ENCODE peak calls at places on chromosomes 5 and 9, in five cellular contexts. P, Q, N, B and G are unnamed samples.

GRCh38 chr5:172956936-172957335 is 2.3 kb upstream of the RPL26L1 start:
- DNase-seq in P (no peak), B (no peak), Q (no peak), N (no peak), G (no peak)

GRCh38 chr5:74132485-74132884 is 506.5 kb downstream of the ARHGEF28 start:
- DNase-seq in N (no peak), Q (no peak), P (no peak), B (no peak), G (no peak)

GRCh38 chr9:61634192-61634591 is 444.4 kb downstream of the SPATA31A7 start:
- DNase-seq in P (no peak), B (no peak), Q (no peak), N (no peak), G (no peak)

GRCh38 chr9:129338701-129339445 is 160.8 kb upstream of the IER5L start:
- DNase-seq in Q (no peak), N (no peak), P (no peak), B (peak; percentile 75), G (no peak)

GRCh38 chr9:130780865-130781504 is 54.1 kb upstream of the ABL1 start:
- DNase-seq in N (no peak), B (peak; percentile 88), Q (no peak), P (no peak), G (no peak)

GRCh38 chr9:18905883-18906649 is 126.9 kb downstream of the SAXO1 start:
- DNase-seq in N (no peak), B (no peak), Q (no peak), P (no peak), G (no peak)

GRCh38 chr9:72362118-72362531 is 2.9 kb downstream of the ZFAND5 start:
- DNase-seq in B (no peak), P (no peak), Q (no peak), N (no peak), G (no peak)

GRCh38 chr5:141272906-141273305 is 27.7 kb downstream of the PCDHB15 start:
- DNase-seq in N (no peak), P (no peak), B (no peak), Q (no peak), G (no peak)

GRCh38 chr5:84382363-84383295 is 2.1 kb downstream of the EDIL3 start:
- DNase-seq in Q (peak; percentile 49), N (peak; percentile 4), B (peak; percentile 81), P (no peak), G (peak; percentile 69)

GRCh38 chr9:116156621-116157314 is 3.2 kb downstream of the PAPPA start:
- DNase-seq in N (no peak), B (peak; percentile 84), P (no peak), Q (peak; percentile 29), G (peak; percentile 76)

GRCh38 chr5:135450957-135451356 is 1.2 kb downstream of the TIFAB start:
- DNase-seq in B (peak; percentile 28), Q (no peak), N (no peak), P (no peak), G (no peak)

GRCh38 chr5:148808864-148809642 is 17.4 kb upstream of the ADRB2 start:
- DNase-seq in N (peak; percentile 65), B (no peak), P (peak; percentile 58), Q (peak; percentile 20), G (no peak)

GRCh38 chr5:50929174-50929573 is 262.7 kb downstream of the PARP8 start:
- DNase-seq in N (no peak), Q (no peak), B (no peak), P (no peak), G (no peak)

GRCh38 chr9:121670447-121670846 is 19.0 kb downstream of the DAB2IP start:
- DNase-seq in P (no peak), B (no peak), Q (no peak), N (no peak), G (no peak)

GRCh38 chr9:91126761-91127420 is 234.8 kb downstream of the AUH start:
- DNase-seq in Q (no peak), B (no peak), P (no peak), N (no peak), G (no peak)